ENCODE peak calls at places on chromosomes 12 and 14, in five cellular contexts. T, M, F, N and U are unnamed samples.

GRCh38 chr12:47307680-47308399 is 228.1 kb upstream of the AMIGO2 start:
- DNase-seq in T (no peak), M (no peak), F (peak; percentile 67), N (peak; percentile 66), U (peak; percentile 65)

GRCh38 chr12:129169928-129170327 is 316.6 kb downstream of the GLT1D1 start:
- DNase-seq in T (no peak), M (no peak), F (no peak), N (no peak), U (no peak)

GRCh38 chr12:68861890-68862289 is 53.9 kb downstream of the MDM2 start:
- DNase-seq in T (no peak), M (no peak), F (no peak), N (no peak), U (peak; percentile 31)

GRCh38 chr12:32679910-32680217 is 763 bp downstream of the DNM1L start:
- DNase-seq in T (no peak), M (no peak), F (no peak), N (no peak), U (no peak)

GRCh38 chr14:24137529-24138395 is 1.8 kb downstream of the PSME1 start:
- DNase-seq in T (no peak), M (no peak), F (no peak), N (no peak), U (no peak)

GRCh38 chr12:123713398-123714301 is 1.5 kb downstream of the ATP6V0A2 start:
- DNase-seq in T (no peak), M (no peak), F (no peak), N (peak; percentile 23), U (peak; percentile 21)

GRCh38 chr12:52534482-52534881 is 14.3 kb upstream of the KRT5 start:
- DNase-seq in T (no peak), M (no peak), F (no peak), N (no peak), U (peak; percentile 15)

GRCh38 chr12:109947511-109947910 is 47.4 kb downstream of the TCHP start:
- DNase-seq in T (no peak), M (no peak), F (no peak), N (no peak), U (no peak)

GRCh38 chr12:1398673-1399072 is 195.7 kb downstream of the FBXL14 start:
- DNase-seq in T (no peak), M (no peak), F (no peak), N (no peak), U (peak; percentile 34)

GRCh38 chr14:101135796-101136742 is 232.5 kb upstream of the RTL1 start:
- DNase-seq in T (no peak), M (no peak), F (no peak), N (peak; percentile 2), U (no peak)

GRCh38 chr12:24838531-24838950 is 110.4 kb downstream of the BCAT1 start:
- DNase-seq in T (peak; percentile 31), M (no peak), F (no peak), N (no peak), U (peak; percentile 91)

GRCh38 chr12:65655074-65655493 is 169.2 kb upstream of the HMGA2 start:
- DNase-seq in T (no peak), M (no peak), F (no peak), N (no peak), U (no peak)

GRCh38 chr12:52381206-52381605 is 4.2 kb downstream of the KRT84 start:
- DNase-seq in T (no peak), M (no peak), F (no peak), N (no peak), U (no peak)

GRCh38 chr14:32372154-32372553 is 43.1 kb downstream of the AKAP6 start:
- DNase-seq in T (no peak), M (no peak), F (no peak), N (no peak), U (no peak)

GRCh38 chr12:85894653-85895052 is 20.6 kb downstream of the NTS start:
- DNase-seq in T (no peak), M (no peak), F (no peak), N (no peak), U (no peak)

GRCh38 chr12:6764011-6764828 is 1.9 kb upstream of the PTMS start:
- DNase-seq in T (peak; percentile 80), M (peak; percentile 77), F (peak; percentile 95), N (peak; percentile 97), U (peak; percentile 95)